ENCODE peak calls at places on chromosome 14, in six cellular contexts. W is NCI-H2029; D is HEK293T; B is stimulated activated CD8-positive, alpha-beta memory T cell treated with anti-CD3 and anti-CD28 coated beads, Interleukin-15, amount 100 ng/mL, for 1 hour; L is GOT3; V is SJSA1. J is an unnamed sample.

GRCh38 chr14:93655078-93655750 is 133.1 kb downstream of the PRIMA1 start:
- DNase-seq in W (peak; percentile 1), D (peak; percentile 64), B (no peak), L (no peak), V (peak; percentile 4), J (peak; percentile 8)

GRCh38 chr14:22210906-22211305 is 378.1 kb downstream of the DAD1 start:
- DNase-seq in W (no peak), D (no peak), B (no peak), L (no peak), V (no peak), J (no peak)

GRCh38 chr14:73058923-73059311 is 583 bp downstream of the RBM25 start:
- DNase-seq in W (no peak), D (peak; percentile 40), B (no peak), L (no peak), V (peak; percentile 56), J (no peak)

GRCh38 chr14:106491851-106492250 is 965.5 kb downstream of the TMEM121 start:
- DNase-seq in W (no peak), D (no peak), B (no peak), L (no peak), V (no peak), J (no peak)

GRCh38 chr14:86462193-86462592 is 932.2 kb downstream of the FLRT2 start:
- DNase-seq in W (no peak), D (no peak), B (no peak), L (no peak), V (peak; percentile 12), J (no peak)

GRCh38 chr14:72611956-72612500 is 281.9 kb downstream of the DPF3 start:
- DNase-seq in W (no peak), D (no peak), B (no peak), L (no peak), V (no peak), J (peak; percentile 92)

GRCh38 chr14:33062881-33063280 is 124.2 kb downstream of the NPAS3 start:
- DNase-seq in W (no peak), D (no peak), B (no peak), L (no peak), V (no peak), J (no peak)

GRCh38 chr14:60090864-60091519 is 731 bp upstream of the PCNX4 start:
- DNase-seq in W (peak; percentile 49), D (peak; percentile 53), B (no peak), L (no peak), V (no peak), J (no peak)

GRCh38 chr14:65958664-65959562 is 527.3 kb upstream of the CCDC196 start:
- DNase-seq in W (no peak), D (peak; percentile 39), B (no peak), L (no peak), V (peak; percentile 10), J (peak; percentile 9)

GRCh38 chr14:73173092-73173735 is 36.9 kb downstream of the PSEN1 start:
- DNase-seq in W (peak; percentile 0), D (peak; percentile 19), B (no peak), L (no peak), V (peak; percentile 27), J (no peak)

GRCh38 chr14:71363961-71364360 is 456.7 kb downstream of the PCNX1 start:
- DNase-seq in W (no peak), D (no peak), B (no peak), L (no peak), V (peak; percentile 38), J (no peak)

GRCh38 chr14:71932229-71932951 is at the start of gene RGS6:
- DNase-seq in W (no peak), D (peak; percentile 69), B (no peak), L (no peak), V (peak; percentile 1), J (no peak)

GRCh38 chr14:95495538-95496025 is 20.9 kb downstream of the SYNE3 start:
- DNase-seq in W (no peak), D (no peak), B (no peak), L (no peak), V (no peak), J (no peak)

GRCh38 chr14:91380610-91381371 is 36.8 kb downstream of the CCDC88C start:
- DNase-seq in W (no peak), D (peak; percentile 30), B (no peak), L (no peak), V (no peak), J (no peak)

GRCh38 chr14:64465856-64466554 is 706 bp downstream of the AKAP5 start:
- DNase-seq in W (no peak), D (peak; percentile 46), B (no peak), L (no peak), V (peak; percentile 53), J (no peak)

GRCh38 chr14:100072783-100073346 is 7.6 kb downstream of the EVL start:
- DNase-seq in W (no peak), D (no peak), B (no peak), L (no peak), V (no peak), J (no peak)

GRCh38 chr14:55071870-55072640 is 20.6 kb downstream of the MAPK1IP1L start:
- DNase-seq in W (no peak), D (no peak), B (no peak), L (peak; percentile 10), V (peak; percentile 50), J (no peak)

GRCh38 chr14:90777830-90778467 is 38.3 kb downstream of the TTC7B start:
- DNase-seq in W (no peak), D (no peak), B (no peak), L (no peak), V (no peak), J (no peak)

GRCh38 chr14:105846312-105846711 is 319.9 kb downstream of the TMEM121 start:
- DNase-seq in W (no peak), D (no peak), B (no peak), L (no peak), V (no peak), J (no peak)

GRCh38 chr14:105192866-105193731 is 12.0 kb upstream of the NUDT14 start:
- DNase-seq in W (no peak), D (no peak), B (no peak), L (no peak), V (peak; percentile 99), J (no peak)

GRCh38 chr14:36773136-36773540 is 111.5 kb downstream of the PAX9 start:
- DNase-seq in W (peak; percentile 56), D (peak; percentile 50), B (no peak), L (no peak), V (peak; percentile 49), J (no peak)

GRCh38 chr14:31080060-31080459 is 53.9 kb upstream of the STRN3 start:
- DNase-seq in W (peak; percentile 37), D (no peak), B (no peak), L (no peak), V (no peak), J (no peak)

GRCh38 chr14:102235275-102235897 is 69.6 kb downstream of the MOK start:
- DNase-seq in W (peak; percentile 8), D (peak; percentile 89), B (peak; percentile 57), L (no peak), V (peak; percentile 35), J (no peak)